ENCODE peak calls at places on chromosomes 4 and X, in five cellular contexts. One of them, this sample, is unnamed.

GRCh38 chr4:182642831-182643230 is 274.4 kb downstream of the DCTD start:
- DNase-seq in HL-60: no peak
- DNase-seq in NCI-H2081: peak; percentile 21
- DNase-seq in stimulated activated CD4-positive, alpha-beta T cell treated with anti-CD3 and anti-CD28 coated beads, TNF-alpha, amount 100 ng/mL, for 48 hours: no peak
- DNase-seq in iPS DF 19.7: no peak
- DNase-seq in this sample: no peak

GRCh38 chr4:163493643-163494359 is 689 bp upstream of the TMA16 start:
- DNase-seq in HL-60: no peak
- DNase-seq in NCI-H2081: no peak
- DNase-seq in stimulated activated CD4-positive, alpha-beta T cell treated with anti-CD3 and anti-CD28 coated beads, TNF-alpha, amount 100 ng/mL, for 48 hours: peak; percentile 0
- DNase-seq in iPS DF 19.7: no peak
- DNase-seq in this sample: no peak

GRCh38 chrX:1610736-1611135 is 4.1 kb upstream of the ASMT start:
- DNase-seq in HL-60: no peak
- DNase-seq in NCI-H2081: no peak
- DNase-seq in stimulated activated CD4-positive, alpha-beta T cell treated with anti-CD3 and anti-CD28 coated beads, TNF-alpha, amount 100 ng/mL, for 48 hours: no peak
- DNase-seq in iPS DF 19.7: no peak
- DNase-seq in this sample: no peak

GRCh38 chr4:37767546-37767945 is 58.9 kb upstream of the PGM2 start:
- DNase-seq in HL-60: no peak
- DNase-seq in NCI-H2081: peak; percentile 85
- DNase-seq in stimulated activated CD4-positive, alpha-beta T cell treated with anti-CD3 and anti-CD28 coated beads, TNF-alpha, amount 100 ng/mL, for 48 hours: no peak
- DNase-seq in iPS DF 19.7: no peak
- DNase-seq in this sample: peak; percentile 39

GRCh38 chr4:8865681-8866310 is 5.8 kb downstream of the HMX1 start:
- DNase-seq in HL-60: no peak
- DNase-seq in NCI-H2081: no peak
- DNase-seq in stimulated activated CD4-positive, alpha-beta T cell treated with anti-CD3 and anti-CD28 coated beads, TNF-alpha, amount 100 ng/mL, for 48 hours: no peak
- DNase-seq in iPS DF 19.7: no peak
- DNase-seq in this sample: no peak

GRCh38 chrX:24498975-24499374 is 33.9 kb downstream of the PDK3 start:
- DNase-seq in HL-60: no peak
- DNase-seq in NCI-H2081: peak; percentile 10
- DNase-seq in stimulated activated CD4-positive, alpha-beta T cell treated with anti-CD3 and anti-CD28 coated beads, TNF-alpha, amount 100 ng/mL, for 48 hours: no peak
- DNase-seq in iPS DF 19.7: no peak
- DNase-seq in this sample: no peak

GRCh38 chr4:3711183-3712111 is 54.7 kb upstream of the ADRA2C start:
- DNase-seq in HL-60: no peak
- DNase-seq in NCI-H2081: no peak
- DNase-seq in stimulated activated CD4-positive, alpha-beta T cell treated with anti-CD3 and anti-CD28 coated beads, TNF-alpha, amount 100 ng/mL, for 48 hours: no peak
- DNase-seq in iPS DF 19.7: no peak
- DNase-seq in this sample: no peak

GRCh38 chrX:44494357-44494756 is 48.3 kb downstream of the FUNDC1 start:
- DNase-seq in HL-60: no peak
- DNase-seq in NCI-H2081: no peak
- DNase-seq in stimulated activated CD4-positive, alpha-beta T cell treated with anti-CD3 and anti-CD28 coated beads, TNF-alpha, amount 100 ng/mL, for 48 hours: no peak
- DNase-seq in iPS DF 19.7: no peak
- DNase-seq in this sample: no peak

GRCh38 chr4:163681208-163681821 is 186.8 kb downstream of the TMA16 start:
- DNase-seq in HL-60: peak; percentile 47
- DNase-seq in NCI-H2081: peak; percentile 42
- DNase-seq in stimulated activated CD4-positive, alpha-beta T cell treated with anti-CD3 and anti-CD28 coated beads, TNF-alpha, amount 100 ng/mL, for 48 hours: peak; percentile 19
- DNase-seq in iPS DF 19.7: peak; percentile 30
- DNase-seq in this sample: no peak

GRCh38 chr4:48342559-48342878 is 1.2 kb downstream of the SLAIN2 start:
- DNase-seq in HL-60: no peak
- DNase-seq in NCI-H2081: no peak
- DNase-seq in stimulated activated CD4-positive, alpha-beta T cell treated with anti-CD3 and anti-CD28 coated beads, TNF-alpha, amount 100 ng/mL, for 48 hours: no peak
- DNase-seq in iPS DF 19.7: no peak
- DNase-seq in this sample: no peak

GRCh38 chr4:38519671-38520070 is 144.3 kb upstream of the KLF3 start:
- DNase-seq in HL-60: no peak
- DNase-seq in NCI-H2081: no peak
- DNase-seq in stimulated activated CD4-positive, alpha-beta T cell treated with anti-CD3 and anti-CD28 coated beads, TNF-alpha, amount 100 ng/mL, for 48 hours: no peak
- DNase-seq in iPS DF 19.7: no peak
- DNase-seq in this sample: no peak

GRCh38 chrX:30713061-30713525 is 59.9 kb downstream of the GK start:
- DNase-seq in HL-60: peak; percentile 7
- DNase-seq in NCI-H2081: peak; percentile 27
- DNase-seq in stimulated activated CD4-positive, alpha-beta T cell treated with anti-CD3 and anti-CD28 coated beads, TNF-alpha, amount 100 ng/mL, for 48 hours: peak; percentile 31
- DNase-seq in iPS DF 19.7: no peak
- DNase-seq in this sample: no peak

GRCh38 chr4:5215321-5215720 is 164.0 kb downstream of the STK32B start:
- DNase-seq in HL-60: no peak
- DNase-seq in NCI-H2081: no peak
- DNase-seq in stimulated activated CD4-positive, alpha-beta T cell treated with anti-CD3 and anti-CD28 coated beads, TNF-alpha, amount 100 ng/mL, for 48 hours: no peak
- DNase-seq in iPS DF 19.7: no peak
- DNase-seq in this sample: no peak